ENCODE peak calls at places on chromosomes 16 and 17, in four cellular contexts. F is mucosa of descending colon, E is kidney epithelial cell, V is ovary. Q is an unnamed sample.

GRCh38 chr17:69474171-69474831 is 59.8 kb downstream of the MAP2K6 start:
- DNase-seq in F (no peak), E (no peak), V (no peak), Q (peak; percentile 23)

GRCh38 chr17:38797828-38798227 is 1.5 kb downstream of the PIP4K2B start:
- DNase-seq in F (no peak), E (no peak), V (no peak), Q (no peak)

GRCh38 chr17:42559076-42559475 is 2.9 kb upstream of the COASY start:
- DNase-seq in F (peak; percentile 58), E (no peak), V (no peak), Q (no peak)

GRCh38 chr17:68277807-68278206 is 13.1 kb downstream of the SLC16A6 start:
- DNase-seq in F (no peak), E (no peak), V (no peak), Q (no peak)

GRCh38 chr17:1782171-1782567 is 20.3 kb downstream of the SERPINF1 start:
- DNase-seq in F (no peak), E (no peak), V (peak; percentile 43), Q (no peak)

GRCh38 chr16:12089492-12090161 is 113.1 kb downstream of the SNX29 start:
- DNase-seq in F (no peak), E (no peak), V (peak; percentile 59), Q (peak; percentile 48)

GRCh38 chr16:86542756-86543750 is 12.0 kb downstream of the MTHFSD start:
- DNase-seq in F (no peak), E (no peak), V (no peak), Q (no peak)

GRCh38 chr16:64092284-64092683 is 1029.6 kb downstream of the CDH11 start:
- DNase-seq in F (no peak), E (peak; percentile 70), V (no peak), Q (peak; percentile 20)

GRCh38 chr17:65584604-65585521 is 23.4 kb upstream of the AXIN2 start:
- DNase-seq in F (no peak), E (no peak), V (no peak), Q (no peak)

DNA sequence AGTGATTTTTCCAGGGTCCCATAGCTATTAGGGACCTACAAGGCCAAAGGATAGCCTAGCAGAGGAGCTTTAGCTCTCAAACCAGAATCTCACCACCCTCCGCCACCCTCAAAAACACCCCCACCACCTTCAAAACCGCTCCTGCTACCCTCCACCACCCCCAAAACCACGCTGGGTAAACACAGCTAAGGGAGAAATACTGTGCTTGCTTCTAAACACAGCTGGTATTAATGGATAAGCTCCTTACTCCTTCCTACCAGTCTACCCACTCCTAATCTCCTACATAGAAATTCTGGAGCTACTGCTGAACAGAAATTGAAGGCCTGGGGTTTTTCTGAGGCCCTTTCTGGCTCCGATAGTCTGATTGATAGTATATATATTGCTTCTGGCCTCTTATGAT is 2.2 kb upstream of the LPCAT2 start:
- DNase-seq in F (no peak), E (no peak), V (no peak), Q (no peak)
- TF ChIP-seq CTCF in F (no peak), E (no peak), V (no peak), Q (no peak)

DNA sequence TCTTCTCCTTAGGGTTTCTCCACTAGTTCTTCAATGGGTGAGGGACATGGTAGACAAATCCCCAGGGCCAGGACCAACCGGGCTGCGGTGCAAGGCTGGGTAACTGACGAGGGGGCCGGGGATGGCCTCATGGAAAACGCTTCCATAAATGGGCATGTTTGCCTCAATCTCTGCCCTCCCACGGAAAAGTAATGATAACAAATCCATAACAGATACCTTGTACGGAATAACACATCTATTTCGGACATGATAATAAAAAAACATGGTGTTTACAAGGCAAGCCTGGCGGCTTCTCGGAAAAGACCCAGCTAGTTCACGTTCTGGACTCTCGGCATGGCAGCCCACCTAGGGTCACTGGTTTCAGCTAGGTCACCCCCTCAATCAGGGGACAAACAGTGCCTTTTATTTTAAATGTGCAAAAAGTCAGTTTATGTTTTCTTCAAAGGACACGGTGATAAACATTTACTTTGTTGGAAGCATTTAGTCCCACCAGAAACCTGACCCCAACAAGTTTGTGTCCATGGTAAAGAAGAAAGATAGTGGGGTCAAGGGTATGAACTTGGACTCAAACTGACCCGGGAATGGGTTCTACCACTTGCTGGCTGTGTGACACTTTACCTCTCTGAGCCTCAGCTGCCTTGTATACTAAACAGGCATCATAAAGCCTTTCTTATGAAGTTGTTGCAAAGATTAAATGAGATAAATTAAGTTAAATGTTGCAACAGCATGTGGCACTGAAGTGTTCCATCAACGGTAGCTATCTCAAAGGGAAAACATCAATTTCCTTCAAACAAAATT is 1.7 kb downstream of the MYH11 start:
- DNase-seq in F (peak; percentile 17), E (no peak), V (no peak), Q (no peak)
- H3K4me3 ChIP-seq in F (no peak overlapping the region), E (no peak overlapping the region), V (peak overlapping the region; percentile 47), Q (no peak overlapping the region)

GRCh38 chr16:84153660-84154214 is 8.6 kb downstream of the DNAAF1 start:
- DNase-seq in F (no peak), E (no peak), V (peak; percentile 73), Q (no peak)

GRCh38 chr16:84159006-84159405 is 13.9 kb downstream of the DNAAF1 start:
- DNase-seq in F (no peak), E (no peak), V (no peak), Q (no peak)

GRCh38 chr16:84158455-84158854 is 13.3 kb downstream of the DNAAF1 start:
- DNase-seq in F (no peak), E (no peak), V (no peak), Q (no peak)

GRCh38 chr16:84155226-84155625 is 10.1 kb downstream of the DNAAF1 start:
- DNase-seq in F (no peak), E (no peak), V (no peak), Q (no peak)

GRCh38 chr16:84156342-84156784 is 11.3 kb downstream of the DNAAF1 start:
- DNase-seq in F (no peak), E (peak; percentile 45), V (no peak), Q (no peak)
- TF ChIP-seq CTCF in F (no peak), E (peak; percentile 31), V (no peak), Q (peak; percentile 24)

DNA sequence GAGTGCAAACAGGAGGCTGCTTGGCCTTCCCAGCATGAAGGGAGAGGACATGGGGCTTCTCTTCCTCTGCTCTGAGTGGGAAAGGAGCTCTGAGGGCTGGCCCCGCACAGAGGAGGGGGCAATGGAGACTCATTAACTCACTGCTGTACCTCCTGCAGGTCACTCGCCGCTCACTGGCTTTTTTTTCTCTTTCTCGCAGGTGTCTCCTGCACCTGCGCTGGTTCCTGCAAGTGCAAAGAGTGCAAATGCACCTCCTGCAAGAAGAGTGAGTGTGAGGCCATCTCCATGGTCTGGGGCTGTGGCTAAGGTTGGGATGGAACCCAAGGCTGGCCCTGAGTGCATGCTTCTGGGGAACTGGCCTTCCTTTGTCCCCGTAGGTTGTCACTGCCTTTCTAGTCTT is 717 bp downstream of the MT1F start:
- DNase-seq in F (no peak), E (no peak), V (no peak), Q (no peak)
- H3K4me3 ChIP-seq in F (no peak overlapping the region), E (peak overlapping the region; percentile 63), V (peak overlapping the region; percentile 35), Q (no peak overlapping the region)

GRCh38 chr16:58152246-58152868 is 23.2 kb upstream of the CFAP20 start:
- DNase-seq in F (no peak), E (no peak), V (no peak), Q (peak; percentile 43)
- TF ChIP-seq CTCF in F (no peak), E (no peak), V (no peak), Q (no peak)

DNA sequence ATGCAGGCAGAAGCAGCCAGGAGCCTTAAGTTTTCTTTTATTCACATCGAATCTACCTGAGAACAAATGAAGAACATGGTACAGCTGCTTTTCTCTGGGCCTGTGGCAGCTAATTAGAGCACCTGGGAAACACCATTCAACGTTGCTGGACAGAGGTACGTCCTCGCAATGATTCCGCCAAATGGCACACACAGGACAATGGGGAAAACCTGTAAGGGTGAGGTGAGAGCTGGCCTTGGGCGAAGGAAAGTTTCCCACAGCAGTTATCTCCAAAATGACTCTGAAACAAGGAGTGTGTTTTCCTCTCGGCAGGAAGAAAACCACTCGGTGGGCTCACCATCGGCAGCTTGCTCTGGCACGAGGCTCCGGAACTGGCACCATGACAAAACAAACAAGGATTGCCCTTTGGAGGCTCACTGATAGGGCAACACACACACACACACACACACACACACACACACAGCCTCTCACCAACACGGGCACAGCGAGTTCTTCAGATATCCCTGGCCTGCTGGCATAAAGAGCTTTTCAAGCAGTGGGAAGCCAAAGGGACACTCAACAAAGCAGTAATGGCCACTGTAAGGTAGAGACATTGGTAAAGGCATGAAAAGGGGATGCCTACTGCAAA is 73.7 kb downstream of the ZFHX3 start:
- DNase-seq in F (peak; percentile 33), E (no peak), V (no peak), Q (no peak)
- H3K4me3 ChIP-seq in F (no peak overlapping the region), E (no peak overlapping the region), V (no peak overlapping the region), Q (no peak overlapping the region)

DNA sequence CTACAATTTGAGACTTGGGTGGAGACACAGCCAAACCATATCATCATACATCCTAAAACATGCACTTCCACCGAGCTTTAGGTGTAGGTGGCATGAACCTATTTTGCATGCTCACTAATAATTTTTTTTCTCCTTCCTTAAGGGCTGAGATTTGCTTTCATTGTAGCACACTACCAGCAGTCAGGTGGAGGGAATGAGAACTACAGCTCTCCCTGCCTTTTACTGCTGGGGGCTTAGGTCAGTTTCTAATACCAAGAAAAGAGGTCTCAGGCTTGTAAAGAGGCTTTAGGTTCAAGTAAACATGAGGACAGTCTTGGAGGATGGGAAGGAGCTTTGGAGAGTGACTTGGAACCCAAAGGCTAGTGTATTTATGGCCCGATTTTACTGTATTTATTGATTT is 22.0 kb downstream of the CFAP20 start:
- DNase-seq in F (no peak), E (no peak), V (no peak), Q (no peak)
- TF ChIP-seq CTCF in F (no peak), E (no peak), V (no peak), Q (peak; percentile 21)

Q was measured in retinal pigment epithelial cell.